ENCODE peak calls at places on chromosomes 2 and 18, in five cellular contexts. X, V, M, G and K are unnamed samples.

GRCh38 chr2:118150294-118150693 is 62.0 kb downstream of the INSIG2 start:
- DNase-seq in X (no peak), V (no peak), M (no peak), G (no peak), K (no peak)

GRCh38 chr2:111226797-111227700 is 106.3 kb downstream of the BCL2L11 start:
- DNase-seq in X (no peak), V (no peak), M (no peak), G (no peak), K (no peak)

GRCh38 chr2:236972491-236973379 is 113.0 kb upstream of the COPS8 start:
- DNase-seq in X (peak), V (peak), M (no peak), G (no peak), K (peak)

GRCh38 chr2:242035858-242036652 is 166.5 kb downstream of the RTP5 start:
- DNase-seq in X (peak), V (no peak), M (no peak), G (no peak), K (no peak)

GRCh38 chr2:101827246-101827645 is 129.7 kb downstream of the MAP4K4 start:
- DNase-seq in X (no peak), V (no peak), M (no peak), G (peak), K (no peak)

GRCh38 chr2:164510895-164511294 is 110.4 kb downstream of the GRB14 start:
- DNase-seq in X (peak), V (no peak), M (peak), G (no peak), K (no peak)

GRCh38 chr18:25248755-25249154 is 103.2 kb downstream of the ZNF521 start:
- DNase-seq in X (no peak), V (no peak), M (no peak), G (no peak), K (no peak)

GRCh38 chr2:176114120-176114929 is 2.3 kb upstream of the HOXD10 start:
- DNase-seq in X (no peak), V (no peak), M (no peak), G (no peak), K (no peak)

GRCh38 chr2:190467575-190468083 is 59.5 kb downstream of the MFSD6 start:
- DNase-seq in X (no peak), V (no peak), M (no peak), G (no peak), K (peak)

GRCh38 chr2:15751477-15751876 is 159.8 kb downstream of the DDX1 start:
- DNase-seq in X (no peak), V (no peak), M (no peak), G (no peak), K (no peak)

GRCh38 chr2:15750822-15751221 is 159.2 kb downstream of the DDX1 start:
- DNase-seq in X (no peak), V (no peak), M (no peak), G (no peak), K (no peak)

GRCh38 chr2:15750433-15750814 is 158.8 kb downstream of the DDX1 start:
- DNase-seq in X (no peak), V (no peak), M (no peak), G (no peak), K (no peak)

GRCh38 chr2:15748736-15749323 is 157.2 kb downstream of the DDX1 start:
- DNase-seq in X (no peak), V (peak), M (no peak), G (no peak), K (no peak)

DNA sequence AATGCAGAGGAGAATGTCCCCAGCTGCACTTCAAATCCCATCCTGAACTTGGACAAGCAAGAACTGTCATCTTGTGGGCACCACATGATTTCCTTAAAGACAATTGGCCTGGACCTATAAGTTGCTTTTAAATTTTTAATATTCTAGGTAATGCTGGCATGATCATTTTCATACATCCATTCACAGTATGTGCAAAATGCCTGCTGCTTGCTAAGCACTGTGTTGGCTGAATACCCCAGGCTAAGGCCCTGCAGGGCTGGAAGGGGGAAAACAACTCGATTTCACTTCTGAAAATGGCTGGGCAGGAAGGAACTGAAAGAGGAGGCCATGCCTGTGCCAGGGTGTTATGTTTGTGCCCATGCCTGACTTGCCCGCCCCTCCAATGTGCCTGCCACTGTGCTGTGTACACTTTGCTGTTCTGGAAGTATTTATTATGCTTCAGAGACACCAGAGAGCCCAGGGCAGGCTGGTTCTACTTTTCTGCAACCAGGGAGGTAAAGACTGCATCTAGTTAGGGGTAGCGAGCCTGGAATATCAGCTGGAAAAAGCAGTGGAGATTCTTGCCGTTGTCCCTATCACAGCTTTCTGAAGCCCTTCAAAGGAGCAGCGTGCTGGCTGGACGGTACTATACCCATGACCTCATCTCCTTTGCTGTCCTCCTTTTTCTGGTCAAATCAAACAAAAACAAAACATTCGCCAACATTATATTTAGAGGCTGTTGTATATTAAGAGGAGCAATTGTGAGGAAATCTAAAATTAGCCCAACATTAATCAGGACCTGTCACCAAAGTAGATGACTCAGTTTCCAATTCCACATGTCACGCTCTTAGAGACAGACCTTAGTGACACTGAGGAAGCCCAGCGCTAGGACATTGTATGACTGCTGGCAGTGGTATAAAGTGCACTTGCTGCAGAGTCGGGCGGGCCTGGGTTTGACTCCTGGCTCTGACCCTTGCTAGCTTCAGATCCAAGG is 158.1 kb downstream of the DDX1 start:
- DNase-seq in X (no peak), V (no peak), M (no peak), G (no peak), K (no peak)
- H3K27ac ChIP-seq in X (no peak), V (no peak), M (no peak), G (no peak), K (peak)

GRCh38 chr2:122423934-122424333 is 668.5 kb downstream of the TSN start:
- DNase-seq in X (no peak), V (no peak), M (no peak), G (no peak), K (no peak)
- H3K27ac ChIP-seq in X (no peak), V (no peak), M (no peak), G (no peak), K (no peak)

GRCh38 chr2:233966388-233966787 is 49.2 kb downstream of the TRPM8 start:
- DNase-seq in X (no peak), V (no peak), M (peak), G (no peak), K (no peak)

GRCh38 chr2:233960203-233960602 is 43.0 kb downstream of the TRPM8 start:
- DNase-seq in X (no peak), V (no peak), M (no peak), G (no peak), K (no peak)

GRCh38 chr2:233965032-233965614 is 48.0 kb downstream of the TRPM8 start:
- DNase-seq in X (no peak), V (no peak), M (no peak), G (no peak), K (no peak)

GRCh38 chr2:233964581-233964980 is 47.4 kb downstream of the TRPM8 start:
- DNase-seq in X (no peak), V (no peak), M (no peak), G (no peak), K (no peak)

DNA sequence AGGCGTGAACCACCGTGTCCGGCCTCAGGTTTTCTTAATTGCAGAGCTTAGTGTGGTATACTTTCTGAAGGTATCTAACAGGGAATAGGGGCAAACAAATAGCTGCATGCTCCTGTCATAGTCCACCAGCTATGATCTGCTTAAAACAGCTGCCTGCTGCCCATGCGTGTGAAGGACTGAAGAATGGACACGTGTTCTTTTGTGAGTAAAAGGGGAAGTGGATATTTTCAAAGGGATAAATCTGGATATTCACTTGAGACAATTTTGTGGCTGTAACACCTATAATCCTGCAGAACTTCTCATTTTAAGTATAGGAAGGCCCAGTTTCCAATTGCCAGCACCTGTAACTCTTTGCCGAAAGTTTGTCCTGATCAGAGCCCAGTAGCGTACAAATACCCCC is 44.7 kb downstream of the TRPM8 start:
- DNase-seq in X (no peak), V (no peak), M (no peak), G (no peak), K (no peak)
- H3K27ac ChIP-seq in X (no peak), V (no peak), M (no peak), G (no peak), K (no peak)

GRCh38 chr18:49723648-49724180 is 89.6 kb downstream of the ACAA2 start:
- DNase-seq in X (no peak), V (peak), M (no peak), G (no peak), K (no peak)
- H3K27ac ChIP-seq in X (no peak), V (no peak), M (no peak), G (no peak), K (no peak)